ENCODE peak calls at places on chromosomes 3 and 15, in six cellular contexts. One of them, this sample, is unnamed.

GRCh38 chr15:82106671-82107070 is 60.9 kb upstream of the MEX3B start:
- DNase-seq in adrenal gland: no peak
- DNase-seq in GM23338: no peak
- DNase-seq in uterus: no peak
- DNase-seq in stomach: no peak
- DNase-seq in brain microvascular endothelial cell: no peak
- DNase-seq in this sample: no peak

GRCh38 chr15:96186105-96186504 is 144.4 kb upstream of the NR2F2 start:
- DNase-seq in adrenal gland: no peak
- DNase-seq in GM23338: no peak
- DNase-seq in uterus: no peak
- DNase-seq in stomach: no peak
- DNase-seq in brain microvascular endothelial cell: no peak
- DNase-seq in this sample: no peak

GRCh38 chr3:138465451-138465850 is 31.0 kb downstream of the ESYT3 start:
- DNase-seq in adrenal gland: no peak
- DNase-seq in GM23338: no peak
- DNase-seq in uterus: no peak
- DNase-seq in stomach: no peak
- DNase-seq in brain microvascular endothelial cell: no peak
- DNase-seq in this sample: no peak

GRCh38 chr15:70748281-70748747 is 15.0 kb downstream of the UACA start:
- DNase-seq in adrenal gland: peak; percentile 64
- DNase-seq in GM23338: no peak
- DNase-seq in uterus: peak; percentile 34
- DNase-seq in stomach: peak; percentile 48
- DNase-seq in brain microvascular endothelial cell: no peak
- DNase-seq in this sample: no peak

GRCh38 chr3:141050913-141051632 is at the start of gene SPSB4:
- DNase-seq in adrenal gland: no peak
- DNase-seq in GM23338: peak; percentile 92
- DNase-seq in uterus: peak; percentile 27
- DNase-seq in stomach: no peak
- DNase-seq in brain microvascular endothelial cell: peak; percentile 28
- DNase-seq in this sample: no peak

GRCh38 chr3:126270145-126270811 is 86.9 kb downstream of the KLF15 start:
- DNase-seq in adrenal gland: peak; percentile 62
- DNase-seq in GM23338: no peak
- DNase-seq in uterus: peak; percentile 70
- DNase-seq in stomach: peak; percentile 95
- DNase-seq in brain microvascular endothelial cell: no peak
- DNase-seq in this sample: no peak

GRCh38 chr3:70748593-70748992 is 436.2 kb upstream of the MDFIC2 start:
- DNase-seq in adrenal gland: no peak
- DNase-seq in GM23338: peak; percentile 30
- DNase-seq in uterus: no peak
- DNase-seq in stomach: no peak
- DNase-seq in brain microvascular endothelial cell: no peak
- DNase-seq in this sample: no peak

GRCh38 chr15:38391186-38391585 is 62.7 kb upstream of the FAM98B start:
- DNase-seq in adrenal gland: no peak
- DNase-seq in GM23338: no peak
- DNase-seq in uterus: no peak
- DNase-seq in stomach: no peak
- DNase-seq in brain microvascular endothelial cell: no peak
- DNase-seq in this sample: no peak

GRCh38 chr3:5791558-5791957 is 604.1 kb downstream of the EDEM1 start:
- DNase-seq in adrenal gland: no peak
- DNase-seq in GM23338: no peak
- DNase-seq in uterus: no peak
- DNase-seq in stomach: no peak
- DNase-seq in brain microvascular endothelial cell: no peak
- DNase-seq in this sample: no peak

GRCh38 chr3:73547427-73548036 is 77.2 kb downstream of the PDZRN3 start:
- DNase-seq in adrenal gland: no peak
- DNase-seq in GM23338: peak; percentile 29
- DNase-seq in uterus: no peak
- DNase-seq in stomach: no peak
- DNase-seq in brain microvascular endothelial cell: peak; percentile 34
- DNase-seq in this sample: no peak

GRCh38 chr3:143206955-143207337 is 87.4 kb downstream of the CHST2 start:
- DNase-seq in adrenal gland: no peak
- DNase-seq in GM23338: no peak
- DNase-seq in uterus: no peak
- DNase-seq in stomach: no peak
- DNase-seq in brain microvascular endothelial cell: no peak
- DNase-seq in this sample: no peak

GRCh38 chr3:182364723-182365650 is 428.3 kb upstream of the ATP11B start:
- DNase-seq in adrenal gland: no peak
- DNase-seq in GM23338: no peak
- DNase-seq in uterus: no peak
- DNase-seq in stomach: peak; percentile 78
- DNase-seq in brain microvascular endothelial cell: no peak
- DNase-seq in this sample: no peak

GRCh38 chr3:69822501-69822900 is 83.2 kb downstream of the MITF start:
- DNase-seq in adrenal gland: no peak
- DNase-seq in GM23338: no peak
- DNase-seq in uterus: no peak
- DNase-seq in stomach: no peak
- DNase-seq in brain microvascular endothelial cell: no peak
- DNase-seq in this sample: no peak

GRCh38 chr15:67560320-67560719 is 17.8 kb downstream of the MAP2K5 start:
- DNase-seq in adrenal gland: no peak
- DNase-seq in GM23338: no peak
- DNase-seq in uterus: no peak
- DNase-seq in stomach: no peak
- DNase-seq in brain microvascular endothelial cell: no peak
- DNase-seq in this sample: no peak

GRCh38 chr3:40911928-40912327 is 287.4 kb upstream of the CTNNB1 start:
- DNase-seq in adrenal gland: no peak
- DNase-seq in GM23338: no peak
- DNase-seq in uterus: no peak
- DNase-seq in stomach: no peak
- DNase-seq in brain microvascular endothelial cell: no peak
- DNase-seq in this sample: no peak

GRCh38 chr15:51186121-51186795 is 91.6 kb upstream of the TNFAIP8L3 start:
- DNase-seq in adrenal gland: no peak
- DNase-seq in GM23338: no peak
- DNase-seq in uterus: no peak
- DNase-seq in stomach: no peak
- DNase-seq in brain microvascular endothelial cell: no peak
- DNase-seq in this sample: no peak

GRCh38 chr3:119600732-119601131 is 3.0 kb downstream of the PLA1A start:
- DNase-seq in adrenal gland: peak; percentile 68
- DNase-seq in GM23338: peak; percentile 76
- DNase-seq in uterus: no peak
- DNase-seq in stomach: no peak
- DNase-seq in brain microvascular endothelial cell: no peak
- DNase-seq in this sample: peak; percentile 82

GRCh38 chr3:72733676-72734075 is 114.6 kb downstream of the SHQ1 start:
- DNase-seq in adrenal gland: no peak
- DNase-seq in GM23338: no peak
- DNase-seq in uterus: no peak
- DNase-seq in stomach: no peak
- DNase-seq in brain microvascular endothelial cell: no peak
- DNase-seq in this sample: no peak

GRCh38 chr15:88986949-88987589 is 73.9 kb upstream of the MFGE8 start:
- DNase-seq in adrenal gland: no peak
- DNase-seq in GM23338: peak; percentile 60
- DNase-seq in uterus: no peak
- DNase-seq in stomach: no peak
- DNase-seq in brain microvascular endothelial cell: no peak
- DNase-seq in this sample: no peak
- H3K4me3 ChIP-seq in adrenal gland: no peak overlapping the region
- H3K4me3 ChIP-seq in GM23338: peak overlapping the region; percentile 39
- H3K4me3 ChIP-seq in uterus: no peak overlapping the region
- H3K4me3 ChIP-seq in stomach: no peak overlapping the region
- H3K4me3 ChIP-seq in brain microvascular endothelial cell: no peak overlapping the region
- H3K4me3 ChIP-seq in this sample: no peak overlapping the region

DNA sequence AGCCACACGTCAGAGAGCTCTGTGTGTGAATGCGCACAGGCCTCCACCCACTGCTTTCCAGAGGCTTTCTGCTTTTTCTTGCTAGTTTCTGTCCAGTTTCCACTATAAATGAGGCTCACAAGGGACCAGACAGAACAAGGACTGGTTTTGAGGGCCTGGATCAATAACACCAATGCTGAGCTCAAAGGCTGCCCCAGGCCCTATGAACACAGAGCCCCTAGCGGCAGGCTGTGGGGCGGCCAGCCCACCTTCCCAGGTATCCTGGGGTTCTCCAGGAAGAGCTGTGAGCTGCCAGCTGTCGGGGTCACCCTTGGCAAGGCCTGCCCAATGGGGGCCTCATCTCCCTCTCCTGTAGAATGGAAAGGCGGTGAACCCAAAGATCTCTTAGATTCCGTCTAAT is 2.2 kb upstream of the ITIH3 start:
- DNase-seq in adrenal gland: no peak
- DNase-seq in GM23338: peak; percentile 71
- DNase-seq in uterus: no peak
- DNase-seq in stomach: no peak
- DNase-seq in brain microvascular endothelial cell: no peak
- DNase-seq in this sample: no peak
- TF ChIP-seq CTCF in adrenal gland: no peak
- TF ChIP-seq CTCF in GM23338: peak; percentile 56
- TF ChIP-seq CTCF in uterus: no peak
- TF ChIP-seq CTCF in stomach: no peak
- TF ChIP-seq CTCF in brain microvascular endothelial cell: peak; percentile 38
- TF ChIP-seq CTCF in this sample: peak; percentile 54

GRCh38 chr3:94462931-94463330 is 400.1 kb downstream of the NSUN3 start:
- DNase-seq in adrenal gland: no peak
- DNase-seq in GM23338: no peak
- DNase-seq in uterus: no peak
- DNase-seq in stomach: no peak
- DNase-seq in brain microvascular endothelial cell: no peak
- DNase-seq in this sample: no peak

GRCh38 chr3:94456332-94456731 is 393.5 kb downstream of the NSUN3 start:
- DNase-seq in adrenal gland: no peak
- DNase-seq in GM23338: no peak
- DNase-seq in uterus: no peak
- DNase-seq in stomach: no peak
- DNase-seq in brain microvascular endothelial cell: no peak
- DNase-seq in this sample: no peak

GRCh38 chr3:94459167-94459566 is 396.3 kb downstream of the NSUN3 start:
- DNase-seq in adrenal gland: no peak
- DNase-seq in GM23338: no peak
- DNase-seq in uterus: no peak
- DNase-seq in stomach: no peak
- DNase-seq in brain microvascular endothelial cell: no peak
- DNase-seq in this sample: no peak

DNA sequence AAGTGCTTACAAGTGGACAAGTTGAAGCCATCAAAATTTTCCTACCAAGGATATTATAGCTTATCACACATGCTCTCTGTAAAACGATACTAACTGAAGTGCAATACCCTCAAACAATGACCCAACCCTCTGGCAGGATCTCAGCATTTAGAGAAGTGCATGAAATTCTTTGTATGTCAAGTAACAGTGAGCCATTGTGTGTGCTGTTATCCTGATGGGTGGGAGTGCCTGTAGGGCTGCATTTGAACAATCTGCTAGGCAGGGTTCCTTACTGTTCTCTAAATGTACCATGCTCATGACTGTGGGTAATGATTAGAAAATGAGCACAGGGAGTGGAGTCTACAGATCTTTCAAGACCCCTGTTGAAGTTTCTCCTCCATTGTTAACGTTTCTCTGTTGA is 398.1 kb downstream of the NSUN3 start:
- DNase-seq in adrenal gland: no peak
- DNase-seq in GM23338: no peak
- DNase-seq in uterus: no peak
- DNase-seq in stomach: no peak
- DNase-seq in brain microvascular endothelial cell: no peak
- DNase-seq in this sample: no peak
- H3K27me3 ChIP-seq in adrenal gland: no peaks in the 10 kb centered on the region
- H3K27me3 ChIP-seq in GM23338: no peaks in the 10 kb centered on the region
- H3K27me3 ChIP-seq in uterus: no peaks in the 10 kb centered on the region
- H3K27me3 ChIP-seq in stomach: no peaks in the 10 kb centered on the region
- H3K27me3 ChIP-seq in brain microvascular endothelial cell: no peaks in the 10 kb centered on the region
- H3K27me3 ChIP-seq in this sample: no peaks in the 10 kb centered on the region

DNA sequence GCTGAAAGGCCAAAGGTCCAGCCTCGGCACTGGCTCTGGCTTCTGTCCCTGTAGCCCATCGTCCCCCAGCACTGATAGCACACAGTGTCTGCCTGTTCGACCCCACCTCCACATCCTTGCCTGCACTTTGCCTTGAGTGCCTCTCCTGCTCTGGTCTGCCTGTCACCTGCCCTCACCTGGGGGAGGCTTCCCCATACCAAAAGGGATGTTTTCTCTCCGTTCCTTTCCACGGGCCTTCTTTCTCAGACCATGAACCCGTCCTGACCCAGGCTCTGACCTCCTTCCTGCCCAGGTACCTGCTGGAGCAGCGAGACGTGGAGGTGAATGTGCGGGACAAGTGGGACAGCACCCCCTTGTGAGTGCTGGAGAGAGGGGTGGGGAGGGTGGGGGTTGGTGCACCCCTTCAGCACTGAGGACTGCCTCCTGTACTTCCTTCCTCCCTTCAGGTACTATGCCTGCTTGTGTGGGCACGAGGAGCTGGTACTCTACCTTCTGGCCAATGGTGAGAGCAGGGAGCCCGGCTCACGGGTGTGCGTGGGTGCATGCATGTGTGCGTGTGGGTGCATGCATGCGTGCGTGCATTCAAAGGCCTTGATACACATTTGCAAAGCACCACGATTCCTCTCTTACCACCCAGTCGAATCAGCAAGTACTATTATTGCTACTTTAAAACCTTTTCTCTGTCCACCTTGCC is 1.5 kb downstream of the ABTB1 start:
- DNase-seq in adrenal gland: peak; percentile 19
- DNase-seq in GM23338: no peak
- DNase-seq in uterus: no peak
- DNase-seq in stomach: peak; percentile 19
- DNase-seq in brain microvascular endothelial cell: no peak
- DNase-seq in this sample: no peak
- H3K4me3 ChIP-seq in adrenal gland: no peak overlapping the region
- H3K4me3 ChIP-seq in GM23338: peak overlapping the region; percentile 83
- H3K4me3 ChIP-seq in uterus: peak overlapping the region; percentile 85
- H3K4me3 ChIP-seq in stomach: peak overlapping the region; percentile 98
- H3K4me3 ChIP-seq in brain microvascular endothelial cell: no peak overlapping the region
- H3K4me3 ChIP-seq in this sample: no peak overlapping the region

GRCh38 chr3:100214574-100214964 is 46.2 kb upstream of the TBC1D23 start:
- DNase-seq in adrenal gland: no peak
- DNase-seq in GM23338: no peak
- DNase-seq in uterus: no peak
- DNase-seq in stomach: no peak
- DNase-seq in brain microvascular endothelial cell: no peak
- DNase-seq in this sample: no peak
- TF ChIP-seq CTCF in adrenal gland: no peak
- TF ChIP-seq CTCF in GM23338: no peak
- TF ChIP-seq CTCF in uterus: no peak
- TF ChIP-seq CTCF in stomach: no peak
- TF ChIP-seq CTCF in brain microvascular endothelial cell: no peak
- TF ChIP-seq CTCF in this sample: no peak

This sample was measured in GM06990.